ENCODE peak calls at places on chromosomes 12 and 14, in ten cellular contexts. One of them, this sample, is unnamed.

GRCh38 chr12:68400231-68400829 is 68.2 kb upstream of the MDM1 start:
- DNase-seq in activated T-cell treated with anti-CD3 and anti-CD28 coated beads for 24 hours: no peak
- DNase-seq in SK-N-DZ: no peak
- DNase-seq in HL-60: no peak
- DNase-seq in adipocyte: no peak
- DNase-seq in DMS79: peak; percentile 61
- DNase-seq in stimulated activated CD4-positive, alpha-beta T cell treated with anti-CD3 and anti-CD28 coated beads, Interleukin-15, amount 100 ng/mL, for 24 hours: no peak
- DNase-seq in dermis blood vessel endothelial cell: peak; percentile 7
- DNase-seq in germinal center: no peak
- DNase-seq in T-helper 17 cell: no peak
- DNase-seq in this sample: no peak

GRCh38 chr12:48822711-48823110 is 4.4 kb downstream of the CACNB3 start:
- DNase-seq in adipocyte: no peak
- DNase-seq in activated T-cell treated with anti-CD3 and anti-CD28 coated beads for 24 hours: no peak
- DNase-seq in SK-N-DZ: no peak
- DNase-seq in germinal center: no peak
- DNase-seq in HL-60: no peak
- DNase-seq in T-helper 17 cell: no peak
- DNase-seq in stimulated activated CD4-positive, alpha-beta T cell treated with anti-CD3 and anti-CD28 coated beads, Interleukin-15, amount 100 ng/mL, for 24 hours: no peak
- DNase-seq in DMS79: no peak
- DNase-seq in dermis blood vessel endothelial cell: no peak
- DNase-seq in this sample: no peak

GRCh38 chr12:82047480-82047879 is 288.3 kb upstream of the PPFIA2 start:
- DNase-seq in dermis blood vessel endothelial cell: no peak
- DNase-seq in adipocyte: peak; percentile 36
- DNase-seq in activated T-cell treated with anti-CD3 and anti-CD28 coated beads for 24 hours: no peak
- DNase-seq in germinal center: no peak
- DNase-seq in HL-60: peak; percentile 31
- DNase-seq in DMS79: no peak
- DNase-seq in stimulated activated CD4-positive, alpha-beta T cell treated with anti-CD3 and anti-CD28 coated beads, Interleukin-15, amount 100 ng/mL, for 24 hours: no peak
- DNase-seq in SK-N-DZ: no peak
- DNase-seq in T-helper 17 cell: no peak
- DNase-seq in this sample: no peak

GRCh38 chr12:56098592-56098991 is 5.8 kb upstream of the PA2G4 start:
- DNase-seq in activated T-cell treated with anti-CD3 and anti-CD28 coated beads for 24 hours: no peak
- DNase-seq in stimulated activated CD4-positive, alpha-beta T cell treated with anti-CD3 and anti-CD28 coated beads, Interleukin-15, amount 100 ng/mL, for 24 hours: no peak
- DNase-seq in SK-N-DZ: no peak
- DNase-seq in T-helper 17 cell: no peak
- DNase-seq in adipocyte: no peak
- DNase-seq in HL-60: no peak
- DNase-seq in germinal center: no peak
- DNase-seq in dermis blood vessel endothelial cell: no peak
- DNase-seq in DMS79: no peak
- DNase-seq in this sample: no peak

GRCh38 chr14:20454359-20454644 is 310 bp downstream of the OSGEP start:
- DNase-seq in activated T-cell treated with anti-CD3 and anti-CD28 coated beads for 24 hours: no peak
- DNase-seq in SK-N-DZ: no peak
- DNase-seq in DMS79: peak; percentile 94
- DNase-seq in HL-60: no peak
- DNase-seq in stimulated activated CD4-positive, alpha-beta T cell treated with anti-CD3 and anti-CD28 coated beads, Interleukin-15, amount 100 ng/mL, for 24 hours: peak; percentile 89
- DNase-seq in germinal center: peak; percentile 66
- DNase-seq in dermis blood vessel endothelial cell: peak; percentile 91
- DNase-seq in adipocyte: peak; percentile 91
- DNase-seq in T-helper 17 cell: peak; percentile 83
- DNase-seq in this sample: no peak

GRCh38 chr12:85825751-85826150 is 10.5 kb downstream of the RASSF9 start:
- DNase-seq in DMS79: no peak
- DNase-seq in HL-60: no peak
- DNase-seq in stimulated activated CD4-positive, alpha-beta T cell treated with anti-CD3 and anti-CD28 coated beads, Interleukin-15, amount 100 ng/mL, for 24 hours: no peak
- DNase-seq in dermis blood vessel endothelial cell: no peak
- DNase-seq in activated T-cell treated with anti-CD3 and anti-CD28 coated beads for 24 hours: no peak
- DNase-seq in germinal center: no peak
- DNase-seq in adipocyte: no peak
- DNase-seq in T-helper 17 cell: no peak
- DNase-seq in SK-N-DZ: no peak
- DNase-seq in this sample: no peak

GRCh38 chr14:23984891-23985607 is 3.7 kb upstream of the DHRS4L2 start:
- DNase-seq in stimulated activated CD4-positive, alpha-beta T cell treated with anti-CD3 and anti-CD28 coated beads, Interleukin-15, amount 100 ng/mL, for 24 hours: no peak
- DNase-seq in DMS79: no peak
- DNase-seq in HL-60: peak; percentile 39
- DNase-seq in T-helper 17 cell: no peak
- DNase-seq in germinal center: no peak
- DNase-seq in SK-N-DZ: no peak
- DNase-seq in dermis blood vessel endothelial cell: no peak
- DNase-seq in adipocyte: peak; percentile 89
- DNase-seq in activated T-cell treated with anti-CD3 and anti-CD28 coated beads for 24 hours: no peak
- DNase-seq in this sample: no peak

GRCh38 chr12:14460212-14460841 is 94.8 kb downstream of the ATF7IP start:
- DNase-seq in stimulated activated CD4-positive, alpha-beta T cell treated with anti-CD3 and anti-CD28 coated beads, Interleukin-15, amount 100 ng/mL, for 24 hours: no peak
- DNase-seq in DMS79: no peak
- DNase-seq in SK-N-DZ: no peak
- DNase-seq in activated T-cell treated with anti-CD3 and anti-CD28 coated beads for 24 hours: no peak
- DNase-seq in dermis blood vessel endothelial cell: no peak
- DNase-seq in adipocyte: no peak
- DNase-seq in germinal center: no peak
- DNase-seq in HL-60: no peak
- DNase-seq in T-helper 17 cell: no peak
- DNase-seq in this sample: no peak

GRCh38 chr12:124506145-124506831 is 61.1 kb downstream of the NCOR2 start:
- DNase-seq in T-helper 17 cell: no peak
- DNase-seq in adipocyte: peak; percentile 69
- DNase-seq in DMS79: peak; percentile 49
- DNase-seq in activated T-cell treated with anti-CD3 and anti-CD28 coated beads for 24 hours: no peak
- DNase-seq in germinal center: no peak
- DNase-seq in dermis blood vessel endothelial cell: peak; percentile 69
- DNase-seq in SK-N-DZ: peak; percentile 68
- DNase-seq in HL-60: peak; percentile 81
- DNase-seq in stimulated activated CD4-positive, alpha-beta T cell treated with anti-CD3 and anti-CD28 coated beads, Interleukin-15, amount 100 ng/mL, for 24 hours: no peak
- DNase-seq in this sample: no peak

GRCh38 chr14:74405663-74406062 is 20.3 kb downstream of the SYNDIG1L start:
- DNase-seq in adipocyte: no peak
- DNase-seq in germinal center: no peak
- DNase-seq in T-helper 17 cell: no peak
- DNase-seq in dermis blood vessel endothelial cell: no peak
- DNase-seq in activated T-cell treated with anti-CD3 and anti-CD28 coated beads for 24 hours: no peak
- DNase-seq in HL-60: no peak
- DNase-seq in DMS79: no peak
- DNase-seq in stimulated activated CD4-positive, alpha-beta T cell treated with anti-CD3 and anti-CD28 coated beads, Interleukin-15, amount 100 ng/mL, for 24 hours: no peak
- DNase-seq in SK-N-DZ: no peak
- DNase-seq in this sample: no peak

GRCh38 chr12:88743946-88744685 is 163.8 kb upstream of the KITLG start:
- DNase-seq in SK-N-DZ: no peak
- DNase-seq in DMS79: no peak
- DNase-seq in dermis blood vessel endothelial cell: no peak
- DNase-seq in stimulated activated CD4-positive, alpha-beta T cell treated with anti-CD3 and anti-CD28 coated beads, Interleukin-15, amount 100 ng/mL, for 24 hours: no peak
- DNase-seq in T-helper 17 cell: no peak
- DNase-seq in germinal center: no peak
- DNase-seq in activated T-cell treated with anti-CD3 and anti-CD28 coated beads for 24 hours: no peak
- DNase-seq in HL-60: no peak
- DNase-seq in adipocyte: peak; percentile 38
- DNase-seq in this sample: no peak

GRCh38 chr12:47904647-47905312 is at the start of gene VDR:
- DNase-seq in SK-N-DZ: peak; percentile 56
- DNase-seq in adipocyte: peak; percentile 85
- DNase-seq in dermis blood vessel endothelial cell: peak; percentile 66
- DNase-seq in DMS79: peak; percentile 69
- DNase-seq in HL-60: peak; percentile 71
- DNase-seq in T-helper 17 cell: peak; percentile 69
- DNase-seq in activated T-cell treated with anti-CD3 and anti-CD28 coated beads for 24 hours: peak; percentile 61
- DNase-seq in germinal center: peak; percentile 92
- DNase-seq in stimulated activated CD4-positive, alpha-beta T cell treated with anti-CD3 and anti-CD28 coated beads, Interleukin-15, amount 100 ng/mL, for 24 hours: peak; percentile 81
- DNase-seq in this sample: peak; percentile 76

GRCh38 chr14:27730204-27730603 is 1036.4 kb upstream of the FOXG1 start:
- DNase-seq in SK-N-DZ: no peak
- DNase-seq in germinal center: no peak
- DNase-seq in HL-60: no peak
- DNase-seq in stimulated activated CD4-positive, alpha-beta T cell treated with anti-CD3 and anti-CD28 coated beads, Interleukin-15, amount 100 ng/mL, for 24 hours: no peak
- DNase-seq in DMS79: no peak
- DNase-seq in T-helper 17 cell: no peak
- DNase-seq in adipocyte: no peak
- DNase-seq in dermis blood vessel endothelial cell: no peak
- DNase-seq in activated T-cell treated with anti-CD3 and anti-CD28 coated beads for 24 hours: no peak
- DNase-seq in this sample: no peak

GRCh38 chr12:81417056-81417455 is 339.2 kb downstream of the ACSS3 start:
- DNase-seq in HL-60: no peak
- DNase-seq in dermis blood vessel endothelial cell: no peak
- DNase-seq in T-helper 17 cell: no peak
- DNase-seq in germinal center: no peak
- DNase-seq in adipocyte: no peak
- DNase-seq in DMS79: no peak
- DNase-seq in SK-N-DZ: no peak
- DNase-seq in stimulated activated CD4-positive, alpha-beta T cell treated with anti-CD3 and anti-CD28 coated beads, Interleukin-15, amount 100 ng/mL, for 24 hours: no peak
- DNase-seq in activated T-cell treated with anti-CD3 and anti-CD28 coated beads for 24 hours: no peak
- DNase-seq in this sample: no peak